ENCODE peak calls at places on chromosomes 6 and 20, in seven cellular contexts. C is Ammon's horn, D is HTR-8/SVneo, Y is activated gamma-delta T cell treated with Interleukin-2 at 50 U/mL for 16 hours, A is NCI-H2107, N is iPS-NIHi11, L is naive B cell. Q is an unnamed sample.

GRCh38 chr20:9052136-9052535 is 16.8 kb upstream of the PLCB4 start:
- DNase-seq in N (no peak), C (no peak), Y (no peak), D (no peak), L (no peak), A (no peak), Q (no peak)

GRCh38 chr6:45445749-45446454 is 68.2 kb upstream of the SUPT3H start:
- DNase-seq in C (peak; percentile 82), N (peak; percentile 55), D (peak; percentile 81), Y (peak; percentile 10), L (no peak), A (no peak), Q (no peak)

GRCh38 chr6:169208011-169208410 is 45.6 kb downstream of the THBS2 start:
- DNase-seq in L (no peak), Y (no peak), N (no peak), D (no peak), C (no peak), A (no peak), Q (no peak)

GRCh38 chr6:168960557-168960956 is 293.1 kb downstream of the THBS2 start:
- DNase-seq in D (no peak), L (no peak), Y (no peak), C (no peak), A (no peak), N (no peak), Q (no peak)

GRCh38 chr20:58634818-58635665 is 16.0 kb upstream of the STX16 start:
- DNase-seq in D (no peak), A (no peak), C (no peak), L (peak; percentile 35), N (no peak), Y (no peak), Q (peak; percentile 60)

GRCh38 chr6:82862543-82862942 is 203.1 kb downstream of the UBE3D start:
- DNase-seq in D (no peak), N (no peak), Y (no peak), A (no peak), C (no peak), L (no peak), Q (no peak)

GRCh38 chr20:47189060-47189459 is 167.4 kb downstream of the ZMYND8 start:
- DNase-seq in D (no peak), N (no peak), A (no peak), C (no peak), Y (no peak), L (no peak), Q (no peak)

GRCh38 chr6:27407153-27407814 is 18.7 kb downstream of the ZNF391 start:
- DNase-seq in D (no peak), A (no peak), C (no peak), Y (no peak), N (no peak), L (no peak), Q (no peak)

GRCh38 chr20:16493486-16493885 is 79.8 kb downstream of the KIF16B start:
- DNase-seq in N (no peak), C (no peak), L (no peak), A (no peak), Y (no peak), D (no peak), Q (no peak)

GRCh38 chr6:45737331-45738056 is 278.2 kb downstream of the CLIC5 start:
- DNase-seq in Y (no peak), N (no peak), A (no peak), C (peak; percentile 23), D (no peak), L (no peak), Q (peak; percentile 44)

GRCh38 chr6:20800229-20800628 is 266.0 kb downstream of the CDKAL1 start:
- DNase-seq in N (no peak), D (no peak), Y (no peak), L (no peak), A (no peak), C (no peak), Q (no peak)

GRCh38 chr6:128516514-128516898 is 3.9 kb downstream of the PTPRK start:
- DNase-seq in D (no peak), C (peak; percentile 65), L (no peak), A (no peak), N (peak; percentile 16), Y (no peak), Q (no peak)

GRCh38 chr20:58889334-58890072 is 37.0 kb downstream of the GNAS start:
- DNase-seq in N (no peak), A (no peak), Y (no peak), C (no peak), L (no peak), D (no peak), Q (no peak)

GRCh38 chr6:11429577-11429976 is 108.0 kb upstream of the TMEM170B start:
- DNase-seq in D (no peak), A (no peak), Y (no peak), N (peak; percentile 39), L (no peak), C (no peak), Q (no peak)

GRCh38 chr20:22984611-22985010 is 50.5 kb upstream of the SSTR4 start:
- DNase-seq in C (peak; percentile 41), A (no peak), N (no peak), L (no peak), Y (no peak), D (no peak), Q (no peak)

GRCh38 chr20:47620808-47621805 is 119.4 kb downstream of the NCOA3 start:
- DNase-seq in Y (no peak), A (no peak), C (peak; percentile 60), N (peak; percentile 15), L (peak; percentile 35), D (peak; percentile 74), Q (peak; percentile 27)

GRCh38 chr6:126720326-126720725 is 380.4 kb downstream of the CENPW start:
- DNase-seq in C (no peak), N (no peak), Y (no peak), L (no peak), D (no peak), A (no peak), Q (no peak)

GRCh38 chr6:18212231-18212630 is 52.1 kb downstream of the DEK start:
- DNase-seq in C (no peak), N (no peak), A (no peak), Y (no peak), D (no peak), L (no peak), Q (no peak)

GRCh38 chr20:48875233-48875913 is 46.1 kb upstream of the ARFGEF2 start:
- DNase-seq in N (no peak), L (no peak), A (no peak), Y (no peak), C (no peak), D (no peak), Q (no peak)

GRCh38 chr20:3374296-3374695 is 33.2 kb downstream of the DNAAF9 start:
- DNase-seq in Y (no peak), L (no peak), C (no peak), A (no peak), N (no peak), D (no peak), Q (no peak)

GRCh38 chr20:1185781-1186334 is 1.1 kb upstream of the TMEM74B start:
- DNase-seq in N (peak; percentile 86), A (no peak), L (peak; percentile 7), Y (peak; percentile 16), C (peak; percentile 32), D (peak; percentile 79), Q (peak; percentile 81)

GRCh38 chr6:118724211-118724610 is 72.8 kb upstream of the CEP85L start:
- DNase-seq in L (no peak), A (no peak), Y (no peak), D (no peak), N (no peak), C (no peak), Q (peak; percentile 42)

GRCh38 chr6:155247618-155248017 is 16.2 kb upstream of the CLDN20 start:
- DNase-seq in N (peak; percentile 52), A (no peak), D (no peak), C (no peak), L (no peak), Y (no peak), Q (no peak)

GRCh38 chr20:31972481-31973386 is 4.8 kb downstream of the XKR7 start:
- DNase-seq in C (no peak), Y (no peak), L (no peak), D (peak; percentile 68), N (no peak), A (no peak), Q (no peak)